ENCODE peak calls at places on chromosomes 6 and 20, in seven cellular contexts. G, M, N, X, H, F and K are unnamed samples.

GRCh38 chr6:95280690-95281273 is 296.6 kb upstream of the MANEA start:
- DNase-seq in F (peak; percentile 46), X (peak; percentile 82), N (peak; percentile 7), M (peak; percentile 79), G (no peak), H (no peak), K (peak; percentile 37)

GRCh38 chr6:26217714-26218075 is 130.5 kb downstream of the HFE start:
- DNase-seq in F (peak; percentile 73), M (peak; percentile 70), N (peak; percentile 59), X (peak; percentile 70), G (peak; percentile 61), H (no peak), K (no peak)

GRCh38 chr6:170464524-170464979 is 88.6 kb downstream of the PSMB1 start:
- DNase-seq in F (peak; percentile 43), N (no peak), H (no peak), G (no peak), X (no peak), M (no peak), K (no peak)

GRCh38 chr6:160194808-160195207 is 63.8 kb downstream of the SLC22A2 start:
- DNase-seq in F (no peak), H (no peak), G (no peak), M (no peak), N (no peak), X (no peak), K (no peak)

GRCh38 chr6:18668994-18669393 is 281.8 kb downstream of the RNF144B start:
- DNase-seq in G (no peak), N (no peak), F (peak; percentile 3), M (no peak), X (no peak), H (no peak), K (no peak)

GRCh38 chr20:58651548-58651822 is 402 bp downstream of the STX16 start:
- DNase-seq in H (no peak), G (no peak), M (peak; percentile 80), N (no peak), X (peak; percentile 37), F (peak; percentile 54), K (no peak)

GRCh38 chr6:21856844-21857243 is 263.3 kb downstream of the SOX4 start:
- DNase-seq in X (no peak), F (no peak), H (no peak), N (peak; percentile 30), G (no peak), M (no peak), K (no peak)

GRCh38 chr20:35731469-35731788 is 10.6 kb downstream of the RBM39 start:
- DNase-seq in X (no peak), H (no peak), N (no peak), G (no peak), M (no peak), F (no peak), K (no peak)

GRCh38 chr20:59811681-59812171 is 121.7 kb downstream of the SYCP2 start:
- DNase-seq in H (no peak), M (no peak), N (no peak), X (no peak), F (no peak), G (peak; percentile 17), K (no peak)

GRCh38 chr6:138403324-138403800 is 661 bp upstream of the HEBP2 start:
- DNase-seq in M (peak; percentile 47), N (no peak), H (no peak), G (peak; percentile 51), F (peak; percentile 53), X (no peak), K (peak; percentile 26)

GRCh38 chr6:159061805-159062563 is 17.2 kb upstream of the TAGAP start:
- DNase-seq in X (no peak), G (no peak), M (no peak), F (no peak), N (no peak), H (no peak), K (no peak)

DNA sequence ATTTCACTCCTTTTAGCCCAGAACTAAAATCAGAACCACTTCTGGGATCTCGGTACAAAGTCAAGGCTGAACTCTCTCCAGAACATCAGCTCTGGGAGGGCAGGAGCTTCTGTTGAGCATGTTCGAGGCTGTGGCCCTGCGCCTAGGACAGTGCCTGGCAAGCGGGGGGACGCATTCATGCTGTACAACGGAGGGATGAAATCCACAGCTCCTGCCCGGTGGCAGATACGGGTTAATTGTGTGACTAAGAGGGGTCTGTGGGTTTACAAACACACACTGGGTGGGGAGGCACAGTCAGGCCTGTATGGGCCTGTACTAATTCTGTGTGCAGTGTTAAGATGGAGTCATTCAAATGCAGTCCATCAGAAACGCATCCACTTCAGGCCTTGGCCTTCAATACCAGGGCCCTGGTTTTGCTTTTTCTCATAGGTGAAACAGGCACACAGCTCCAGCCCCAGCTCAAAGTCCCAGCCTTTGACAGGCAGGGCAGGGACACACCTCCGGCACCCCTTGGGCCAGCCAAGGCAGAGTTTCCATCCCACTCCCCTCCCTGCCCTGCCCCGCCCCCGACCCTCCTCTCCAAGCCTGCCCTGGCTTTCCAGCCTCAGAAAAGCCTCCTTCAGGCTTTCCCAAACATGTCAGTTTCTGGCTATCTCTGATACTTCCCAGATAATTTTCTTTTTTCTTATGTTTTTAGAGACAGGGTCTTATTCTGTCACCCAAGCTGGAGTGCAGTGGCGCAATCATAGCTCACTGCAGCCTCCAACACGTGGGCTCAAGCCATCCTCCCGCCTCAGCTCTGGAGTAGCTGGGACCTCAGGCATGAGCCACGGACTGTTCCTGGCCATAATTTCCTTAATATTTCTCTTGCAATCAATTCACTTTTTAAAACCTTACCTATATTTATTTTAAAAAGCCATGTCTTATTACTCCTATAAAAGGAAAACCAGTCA is 109.8 kb downstream of the SULF2 start:
- DNase-seq in G (peak; percentile 61), X (peak; percentile 47), H (no peak), N (no peak), F (no peak), M (peak; percentile 43), K (no peak)
- H3K4me2 ChIP-seq in G (no peak overlapping the region), X (no peak overlapping the region), H (no peak overlapping the region), N (no peak overlapping the region), F (no peak overlapping the region), M (no peak overlapping the region), K (no peak overlapping the region)

GRCh38 chr6:9408718-9409117 is 973.4 kb upstream of the SLC35B3 start:
- DNase-seq in G (no peak), H (no peak), F (no peak), M (no peak), N (peak; percentile 70), X (no peak), K (no peak)

GRCh38 chr6:9401936-9402335 is 966.6 kb upstream of the SLC35B3 start:
- DNase-seq in H (no peak), M (no peak), G (no peak), N (no peak), X (no peak), F (no peak), K (no peak)

GRCh38 chr6:9404351-9405146 is 969.2 kb upstream of the SLC35B3 start:
- DNase-seq in M (no peak), X (no peak), G (no peak), H (no peak), N (peak; percentile 78), F (peak; percentile 17), K (peak; percentile 10)

GRCh38 chr6:9405825-9406224 is 970.5 kb upstream of the SLC35B3 start:
- DNase-seq in N (peak; percentile 65), X (no peak), M (no peak), H (no peak), F (peak; percentile 11), G (no peak), K (peak; percentile 34)

DNA sequence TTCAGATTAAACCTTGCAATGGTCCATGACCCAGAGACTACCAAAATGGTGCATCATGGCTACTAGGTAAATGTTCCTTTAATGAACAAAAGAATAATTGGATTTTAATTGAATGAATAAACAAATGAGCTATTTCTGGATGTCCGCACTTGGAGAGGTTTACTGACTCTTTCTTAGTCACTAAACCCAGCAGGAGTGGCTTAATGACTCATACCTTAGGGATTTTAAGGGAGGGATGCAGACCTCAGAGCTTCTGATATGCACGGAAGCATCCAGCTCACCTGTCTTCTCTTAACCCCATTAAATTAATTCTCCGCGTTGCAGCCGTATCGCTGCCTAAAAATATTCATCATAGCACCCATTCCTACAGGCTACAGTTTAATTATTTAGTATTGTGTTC is 970.0 kb upstream of the SLC35B3 start:
- DNase-seq in M (no peak), F (peak; percentile 63), X (no peak), H (peak; percentile 44), N (peak; percentile 95), G (no peak), K (peak; percentile 45)
- H3K4me2 ChIP-seq in M (no peak overlapping the region), F (no peak overlapping the region), X (no peak overlapping the region), H (peak overlapping the region; percentile 46), N (peak overlapping the region; percentile 79), G (no peak overlapping the region), K (peak overlapping the region; percentile 72)

GRCh38 chr20:33372993-33373441 is 28.3 kb downstream of the CDK5RAP1 start:
- DNase-seq in H (no peak), F (no peak), M (no peak), X (no peak), G (no peak), N (no peak), K (no peak)
- H3K4me2 ChIP-seq in H (peak overlapping the region; percentile 77), F (no peak overlapping the region), M (no peak overlapping the region), X (no peak overlapping the region), G (no peak overlapping the region), N (peak overlapping the region; percentile 74), K (peak overlapping the region; percentile 67)

DNA sequence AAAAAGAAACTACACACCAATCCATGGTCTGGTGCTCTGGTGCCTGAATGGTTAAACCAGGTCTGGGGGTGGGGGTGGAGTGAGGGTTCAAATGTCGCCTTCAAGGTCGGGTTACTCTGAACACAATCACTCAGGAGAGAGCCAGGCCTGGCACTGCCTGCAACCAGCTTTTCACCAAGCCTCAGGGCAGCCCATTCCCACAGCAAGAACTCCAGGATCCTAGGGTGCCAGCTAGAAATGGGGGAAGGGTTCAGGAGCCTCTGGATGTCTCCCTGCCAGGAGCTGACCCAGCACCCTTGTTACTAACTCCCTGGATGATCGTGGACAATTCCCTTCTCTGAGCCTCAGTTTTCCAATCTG is 6.7 kb downstream of the SDC4 start:
- DNase-seq in M (no peak), N (no peak), F (no peak), X (no peak), H (no peak), G (no peak), K (no peak)
- H3K4me2 ChIP-seq in M (peak overlapping the region; percentile 64), N (peak overlapping the region; percentile 98), F (peak overlapping the region; percentile 36), X (peak overlapping the region; percentile 98), H (peak overlapping the region; percentile 77), G (peak overlapping the region; percentile 53), K (peak overlapping the region; percentile 93)

GRCh38 chr6:16712931-16713484 is 48.3 kb downstream of the ATXN1 start:
- DNase-seq in F (peak; percentile 51), H (peak; percentile 76), M (no peak), N (peak; percentile 92), G (no peak), X (peak; percentile 21), K (peak; percentile 45)
- H3K4me2 ChIP-seq in F (no peak overlapping the region), H (peak overlapping the region; percentile 81), M (no peak overlapping the region), N (peak overlapping the region; percentile 95), G (no peak overlapping the region), X (no peak overlapping the region), K (peak overlapping the region; percentile 71)

DNA sequence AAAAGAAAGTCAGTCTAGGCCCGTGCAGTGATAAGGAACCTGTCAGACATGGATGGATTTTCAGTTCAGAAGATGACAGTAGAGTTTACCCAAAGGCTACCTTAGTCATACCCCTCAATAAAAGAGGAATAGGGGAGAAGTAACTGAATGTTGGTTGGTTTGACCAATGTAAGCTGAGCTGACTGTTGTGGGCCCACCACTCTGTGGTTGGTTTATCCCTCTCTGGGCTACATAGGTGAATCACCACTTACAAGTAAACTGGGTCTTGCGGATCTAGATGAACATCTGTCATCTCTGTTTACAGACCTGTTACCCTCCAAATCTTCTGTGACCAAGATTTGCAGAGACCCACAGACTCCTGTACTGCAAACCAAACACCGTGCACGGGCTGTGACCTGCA is 37.2 kb upstream of the MYLK2 start:
- DNase-seq in N (no peak), F (no peak), G (no peak), M (no peak), H (no peak), X (no peak), K (no peak)
- H3K4me2 ChIP-seq in N (no peak overlapping the region), F (no peak overlapping the region), G (no peak overlapping the region), M (no peak overlapping the region), H (no peak overlapping the region), X (no peak overlapping the region), K (no peak overlapping the region)